ENCODE peak calls at places on chromosomes 11 and 22, in six cellular contexts. One of them, this sample, is unnamed.

GRCh38 chr11:24155792-24156191 is 341.1 kb upstream of the LUZP2 start:
- DNase-seq in stimulated activated CD4-positive, alpha-beta T cell treated with anti-CD3 and anti-CD28 coated beads, Interleukin-4, amount 100 ng/mL, for 48 hours: no peak
- DNase-seq in stimulated activated effector memory CD8-positive, alpha-beta T cell treated with anti-CD3 and anti-CD28 coated beads, Interleukin-12 subunit alpha, Interleukin-12 subunit beta, amount 100 ng/mL, for 72 hours: no peak
- DNase-seq in activated T-helper 9 cell treated with anti-CD3 and anti-CD28 coated beads, Interleukin-2, amount 50 U/mL, for 16 hours: no peak
- DNase-seq in HFF-Myc: no peak
- DNase-seq in type B pancreatic cell: no peak
- DNase-seq in this sample: no peak

GRCh38 chr11:74620537-74620936 is 28.2 kb downstream of the POLD3 start:
- DNase-seq in stimulated activated CD4-positive, alpha-beta T cell treated with anti-CD3 and anti-CD28 coated beads, Interleukin-4, amount 100 ng/mL, for 48 hours: no peak
- DNase-seq in stimulated activated effector memory CD8-positive, alpha-beta T cell treated with anti-CD3 and anti-CD28 coated beads, Interleukin-12 subunit alpha, Interleukin-12 subunit beta, amount 100 ng/mL, for 72 hours: no peak
- DNase-seq in activated T-helper 9 cell treated with anti-CD3 and anti-CD28 coated beads, Interleukin-2, amount 50 U/mL, for 16 hours: no peak
- DNase-seq in HFF-Myc: no peak
- DNase-seq in type B pancreatic cell: no peak
- DNase-seq in this sample: no peak

GRCh38 chr11:78298216-78298860 is 109.6 kb downstream of the USP35 start:
- DNase-seq in stimulated activated CD4-positive, alpha-beta T cell treated with anti-CD3 and anti-CD28 coated beads, Interleukin-4, amount 100 ng/mL, for 48 hours: no peak
- DNase-seq in stimulated activated effector memory CD8-positive, alpha-beta T cell treated with anti-CD3 and anti-CD28 coated beads, Interleukin-12 subunit alpha, Interleukin-12 subunit beta, amount 100 ng/mL, for 72 hours: no peak
- DNase-seq in activated T-helper 9 cell treated with anti-CD3 and anti-CD28 coated beads, Interleukin-2, amount 50 U/mL, for 16 hours: no peak
- DNase-seq in HFF-Myc: no peak
- DNase-seq in type B pancreatic cell: no peak
- DNase-seq in this sample: no peak

GRCh38 chr22:36144886-36145541 is 15.5 kb downstream of the APOL3 start:
- DNase-seq in stimulated activated CD4-positive, alpha-beta T cell treated with anti-CD3 and anti-CD28 coated beads, Interleukin-4, amount 100 ng/mL, for 48 hours: no peak
- DNase-seq in stimulated activated effector memory CD8-positive, alpha-beta T cell treated with anti-CD3 and anti-CD28 coated beads, Interleukin-12 subunit alpha, Interleukin-12 subunit beta, amount 100 ng/mL, for 72 hours: no peak
- DNase-seq in activated T-helper 9 cell treated with anti-CD3 and anti-CD28 coated beads, Interleukin-2, amount 50 U/mL, for 16 hours: no peak
- DNase-seq in HFF-Myc: peak; percentile 37
- DNase-seq in type B pancreatic cell: no peak
- DNase-seq in this sample: peak; percentile 65

GRCh38 chr11:3132271-3132781 is 32.8 kb downstream of the OSBPL5 start:
- DNase-seq in stimulated activated CD4-positive, alpha-beta T cell treated with anti-CD3 and anti-CD28 coated beads, Interleukin-4, amount 100 ng/mL, for 48 hours: no peak
- DNase-seq in stimulated activated effector memory CD8-positive, alpha-beta T cell treated with anti-CD3 and anti-CD28 coated beads, Interleukin-12 subunit alpha, Interleukin-12 subunit beta, amount 100 ng/mL, for 72 hours: no peak
- DNase-seq in activated T-helper 9 cell treated with anti-CD3 and anti-CD28 coated beads, Interleukin-2, amount 50 U/mL, for 16 hours: no peak
- DNase-seq in HFF-Myc: no peak
- DNase-seq in type B pancreatic cell: no peak
- DNase-seq in this sample: no peak

GRCh38 chr11:76861490-76861953 is 804 bp downstream of the ACER3 start:
- DNase-seq in stimulated activated CD4-positive, alpha-beta T cell treated with anti-CD3 and anti-CD28 coated beads, Interleukin-4, amount 100 ng/mL, for 48 hours: no peak
- DNase-seq in stimulated activated effector memory CD8-positive, alpha-beta T cell treated with anti-CD3 and anti-CD28 coated beads, Interleukin-12 subunit alpha, Interleukin-12 subunit beta, amount 100 ng/mL, for 72 hours: peak; percentile 56
- DNase-seq in activated T-helper 9 cell treated with anti-CD3 and anti-CD28 coated beads, Interleukin-2, amount 50 U/mL, for 16 hours: no peak
- DNase-seq in HFF-Myc: no peak
- DNase-seq in type B pancreatic cell: no peak
- DNase-seq in this sample: no peak

GRCh38 chr11:4763096-4763495 is 6.6 kb downstream of the OR51F1 start:
- DNase-seq in stimulated activated CD4-positive, alpha-beta T cell treated with anti-CD3 and anti-CD28 coated beads, Interleukin-4, amount 100 ng/mL, for 48 hours: no peak
- DNase-seq in stimulated activated effector memory CD8-positive, alpha-beta T cell treated with anti-CD3 and anti-CD28 coated beads, Interleukin-12 subunit alpha, Interleukin-12 subunit beta, amount 100 ng/mL, for 72 hours: no peak
- DNase-seq in activated T-helper 9 cell treated with anti-CD3 and anti-CD28 coated beads, Interleukin-2, amount 50 U/mL, for 16 hours: no peak
- DNase-seq in HFF-Myc: no peak
- DNase-seq in type B pancreatic cell: no peak
- DNase-seq in this sample: no peak

GRCh38 chr11:57515332-57516060 is at the start of gene SLC43A1:
- DNase-seq in stimulated activated CD4-positive, alpha-beta T cell treated with anti-CD3 and anti-CD28 coated beads, Interleukin-4, amount 100 ng/mL, for 48 hours: peak; percentile 22
- DNase-seq in stimulated activated effector memory CD8-positive, alpha-beta T cell treated with anti-CD3 and anti-CD28 coated beads, Interleukin-12 subunit alpha, Interleukin-12 subunit beta, amount 100 ng/mL, for 72 hours: peak; percentile 71
- DNase-seq in activated T-helper 9 cell treated with anti-CD3 and anti-CD28 coated beads, Interleukin-2, amount 50 U/mL, for 16 hours: peak; percentile 14
- DNase-seq in HFF-Myc: no peak
- DNase-seq in type B pancreatic cell: no peak
- DNase-seq in this sample: peak; percentile 62

GRCh38 chr22:39301926-39302325 is 17.5 kb downstream of the RPL3 start:
- DNase-seq in stimulated activated CD4-positive, alpha-beta T cell treated with anti-CD3 and anti-CD28 coated beads, Interleukin-4, amount 100 ng/mL, for 48 hours: no peak
- DNase-seq in stimulated activated effector memory CD8-positive, alpha-beta T cell treated with anti-CD3 and anti-CD28 coated beads, Interleukin-12 subunit alpha, Interleukin-12 subunit beta, amount 100 ng/mL, for 72 hours: no peak
- DNase-seq in activated T-helper 9 cell treated with anti-CD3 and anti-CD28 coated beads, Interleukin-2, amount 50 U/mL, for 16 hours: no peak
- DNase-seq in HFF-Myc: no peak
- DNase-seq in type B pancreatic cell: no peak
- DNase-seq in this sample: no peak

GRCh38 chr22:31625661-31626426 is 36.2 kb downstream of the PISD start:
- DNase-seq in stimulated activated CD4-positive, alpha-beta T cell treated with anti-CD3 and anti-CD28 coated beads, Interleukin-4, amount 100 ng/mL, for 48 hours: no peak
- DNase-seq in stimulated activated effector memory CD8-positive, alpha-beta T cell treated with anti-CD3 and anti-CD28 coated beads, Interleukin-12 subunit alpha, Interleukin-12 subunit beta, amount 100 ng/mL, for 72 hours: no peak
- DNase-seq in activated T-helper 9 cell treated with anti-CD3 and anti-CD28 coated beads, Interleukin-2, amount 50 U/mL, for 16 hours: no peak
- DNase-seq in HFF-Myc: no peak
- DNase-seq in type B pancreatic cell: no peak
- DNase-seq in this sample: peak; percentile 42

GRCh38 chr11:128519353-128519752 is 68.0 kb downstream of the ETS1 start:
- DNase-seq in stimulated activated CD4-positive, alpha-beta T cell treated with anti-CD3 and anti-CD28 coated beads, Interleukin-4, amount 100 ng/mL, for 48 hours: no peak
- DNase-seq in stimulated activated effector memory CD8-positive, alpha-beta T cell treated with anti-CD3 and anti-CD28 coated beads, Interleukin-12 subunit alpha, Interleukin-12 subunit beta, amount 100 ng/mL, for 72 hours: peak; percentile 57
- DNase-seq in activated T-helper 9 cell treated with anti-CD3 and anti-CD28 coated beads, Interleukin-2, amount 50 U/mL, for 16 hours: no peak
- DNase-seq in HFF-Myc: no peak
- DNase-seq in type B pancreatic cell: no peak
- DNase-seq in this sample: no peak

GRCh38 chr11:57474017-57474750 is 13.9 kb downstream of the RTN4RL2 start:
- DNase-seq in stimulated activated CD4-positive, alpha-beta T cell treated with anti-CD3 and anti-CD28 coated beads, Interleukin-4, amount 100 ng/mL, for 48 hours: no peak
- DNase-seq in stimulated activated effector memory CD8-positive, alpha-beta T cell treated with anti-CD3 and anti-CD28 coated beads, Interleukin-12 subunit alpha, Interleukin-12 subunit beta, amount 100 ng/mL, for 72 hours: no peak
- DNase-seq in activated T-helper 9 cell treated with anti-CD3 and anti-CD28 coated beads, Interleukin-2, amount 50 U/mL, for 16 hours: no peak
- DNase-seq in HFF-Myc: no peak
- DNase-seq in type B pancreatic cell: no peak
- DNase-seq in this sample: no peak

GRCh38 chr22:31707519-31707918 is 42.4 kb downstream of the PRR14L start:
- DNase-seq in stimulated activated CD4-positive, alpha-beta T cell treated with anti-CD3 and anti-CD28 coated beads, Interleukin-4, amount 100 ng/mL, for 48 hours: no peak
- DNase-seq in stimulated activated effector memory CD8-positive, alpha-beta T cell treated with anti-CD3 and anti-CD28 coated beads, Interleukin-12 subunit alpha, Interleukin-12 subunit beta, amount 100 ng/mL, for 72 hours: no peak
- DNase-seq in activated T-helper 9 cell treated with anti-CD3 and anti-CD28 coated beads, Interleukin-2, amount 50 U/mL, for 16 hours: no peak
- DNase-seq in HFF-Myc: no peak
- DNase-seq in type B pancreatic cell: no peak
- DNase-seq in this sample: no peak

GRCh38 chr11:130133716-130134115 is 25.9 kb upstream of the ST14 start:
- DNase-seq in stimulated activated CD4-positive, alpha-beta T cell treated with anti-CD3 and anti-CD28 coated beads, Interleukin-4, amount 100 ng/mL, for 48 hours: no peak
- DNase-seq in stimulated activated effector memory CD8-positive, alpha-beta T cell treated with anti-CD3 and anti-CD28 coated beads, Interleukin-12 subunit alpha, Interleukin-12 subunit beta, amount 100 ng/mL, for 72 hours: no peak
- DNase-seq in activated T-helper 9 cell treated with anti-CD3 and anti-CD28 coated beads, Interleukin-2, amount 50 U/mL, for 16 hours: no peak
- DNase-seq in HFF-Myc: no peak
- DNase-seq in type B pancreatic cell: no peak
- DNase-seq in this sample: no peak

This sample was measured in psoas muscle.